ENCODE peak calls at places on chromosomes 12 and 14, in eight cellular contexts. One of them, this sample, is unnamed.

GRCh38 chr14:103021817-103022668 is 35.3 kb downstream of the CDC42BPB start:
- DNase-seq in amniotic stem cell: no peak
- DNase-seq in GM20000: no peak
- DNase-seq in stromal cell of bone marrow: no peak
- DNase-seq in heart left ventricle: no peak
- DNase-seq in posterior cingulate gyrus: no peak
- DNase-seq in iPS-NIHi11: no peak
- DNase-seq in NCI-H1092: no peak
- DNase-seq in this sample: no peak

GRCh38 chr12:10339441-10339840 is 31.8 kb downstream of the KLRD1 start:
- DNase-seq in amniotic stem cell: no peak
- DNase-seq in GM20000: no peak
- DNase-seq in stromal cell of bone marrow: no peak
- DNase-seq in heart left ventricle: no peak
- DNase-seq in posterior cingulate gyrus: no peak
- DNase-seq in iPS-NIHi11: no peak
- DNase-seq in NCI-H1092: no peak
- DNase-seq in this sample: no peak

GRCh38 chr12:107330901-107331431 is 237.6 kb upstream of the CRY1 start:
- DNase-seq in amniotic stem cell: no peak
- DNase-seq in GM20000: no peak
- DNase-seq in stromal cell of bone marrow: no peak
- DNase-seq in heart left ventricle: no peak
- DNase-seq in posterior cingulate gyrus: no peak
- DNase-seq in iPS-NIHi11: no peak
- DNase-seq in NCI-H1092: no peak
- DNase-seq in this sample: no peak

GRCh38 chr14:105501504-105502291 is 10.7 kb downstream of the TEDC1 start:
- DNase-seq in amniotic stem cell: no peak
- DNase-seq in GM20000: no peak
- DNase-seq in stromal cell of bone marrow: no peak
- DNase-seq in heart left ventricle: no peak
- DNase-seq in posterior cingulate gyrus: peak; percentile 69
- DNase-seq in iPS-NIHi11: no peak
- DNase-seq in NCI-H1092: no peak
- DNase-seq in this sample: no peak

GRCh38 chr14:100132161-100132902 is 27.1 kb downstream of the DEGS2 start:
- DNase-seq in amniotic stem cell: peak; percentile 3
- DNase-seq in GM20000: no peak
- DNase-seq in stromal cell of bone marrow: peak; percentile 32
- DNase-seq in heart left ventricle: no peak
- DNase-seq in posterior cingulate gyrus: no peak
- DNase-seq in iPS-NIHi11: no peak
- DNase-seq in NCI-H1092: no peak
- DNase-seq in this sample: no peak

GRCh38 chr12:7959278-7960063 is 23.5 kb upstream of the SLC2A3 start:
- DNase-seq in amniotic stem cell: no peak
- DNase-seq in GM20000: peak; percentile 38
- DNase-seq in stromal cell of bone marrow: no peak
- DNase-seq in heart left ventricle: no peak
- DNase-seq in posterior cingulate gyrus: no peak
- DNase-seq in iPS-NIHi11: peak; percentile 86
- DNase-seq in NCI-H1092: no peak
- DNase-seq in this sample: peak; percentile 20

GRCh38 chr14:100042328-100042727 is 22.9 kb upstream of the EVL start:
- DNase-seq in amniotic stem cell: no peak
- DNase-seq in GM20000: no peak
- DNase-seq in stromal cell of bone marrow: no peak
- DNase-seq in heart left ventricle: no peak
- DNase-seq in posterior cingulate gyrus: no peak
- DNase-seq in iPS-NIHi11: no peak
- DNase-seq in NCI-H1092: no peak
- DNase-seq in this sample: no peak

GRCh38 chr14:100271247-100271939 is 32.4 kb downstream of the YY1 start:
- DNase-seq in amniotic stem cell: no peak
- DNase-seq in GM20000: no peak
- DNase-seq in stromal cell of bone marrow: no peak
- DNase-seq in heart left ventricle: no peak
- DNase-seq in posterior cingulate gyrus: no peak
- DNase-seq in iPS-NIHi11: no peak
- DNase-seq in NCI-H1092: no peak
- DNase-seq in this sample: no peak

GRCh38 chr12:50924439-50925341 is 27.7 kb upstream of the HIGD1C start:
- DNase-seq in amniotic stem cell: no peak
- DNase-seq in GM20000: peak; percentile 76
- DNase-seq in stromal cell of bone marrow: peak; percentile 96
- DNase-seq in heart left ventricle: peak; percentile 95
- DNase-seq in posterior cingulate gyrus: peak; percentile 88
- DNase-seq in iPS-NIHi11: peak; percentile 77
- DNase-seq in NCI-H1092: peak; percentile 86
- DNase-seq in this sample: peak; percentile 6

GRCh38 chr14:87049886-87050820 is 942.8 kb downstream of the GALC start:
- DNase-seq in amniotic stem cell: peak; percentile 18
- DNase-seq in GM20000: no peak
- DNase-seq in stromal cell of bone marrow: peak; percentile 9
- DNase-seq in heart left ventricle: no peak
- DNase-seq in posterior cingulate gyrus: no peak
- DNase-seq in iPS-NIHi11: peak; percentile 47
- DNase-seq in NCI-H1092: no peak
- DNase-seq in this sample: no peak

GRCh38 chr14:78697341-78697740 is 527.2 kb downstream of the NRXN3 start:
- DNase-seq in amniotic stem cell: peak; percentile 19
- DNase-seq in GM20000: peak; percentile 10
- DNase-seq in stromal cell of bone marrow: peak; percentile 19
- DNase-seq in heart left ventricle: no peak
- DNase-seq in posterior cingulate gyrus: no peak
- DNase-seq in iPS-NIHi11: peak; percentile 30
- DNase-seq in NCI-H1092: peak; percentile 9
- DNase-seq in this sample: no peak

This sample was measured in stimulated activated naive CD4-positive, alpha-beta T cell.